ENCODE peak calls at places on chromosomes 16 and 17, in nine cellular contexts. B is left ventricle myocardium inferior; H is A549; D is HAP-1; A is cardiac muscle cell; Z is heart right ventricle; O is gastrocnemius medialis; L is effector memory CD4-positive, alpha-beta T cell; V is ovary. U is an unnamed sample.

GRCh38 chr16:79571753-79572544 is 28.6 kb downstream of the MAF start:
- DNase-seq in B (no peak), H (no peak), D (no peak), A (no peak), Z (no peak), O (no peak), L (no peak), V (no peak), U (no peak)

GRCh38 chr17:2076461-2076984 is 21.6 kb downstream of the HIC1 start:
- DNase-seq in B (no peak), H (no peak), D (no peak), A (peak; percentile 37), Z (no peak), O (no peak), L (no peak), V (peak; percentile 64), U (no peak)

GRCh38 chr17:19447085-19447583 is 36.1 kb downstream of the RNF112 start:
- DNase-seq in B (no peak), H (peak; percentile 80), D (peak; percentile 72), A (peak; percentile 85), Z (peak; percentile 82), O (peak; percentile 53), L (peak; percentile 25), V (peak; percentile 56), U (no peak)

GRCh38 chr17:29154516-29155234 is 25.5 kb downstream of the MYO18A start:
- DNase-seq in B (peak; percentile 56), H (no peak), D (no peak), A (no peak), Z (no peak), O (no peak), L (no peak), V (no peak), U (no peak)

GRCh38 chr17:61498042-61498441 is 45.8 kb downstream of the TBX4 start:
- DNase-seq in B (no peak), H (no peak), D (no peak), A (no peak), Z (no peak), O (no peak), L (no peak), V (no peak), U (no peak)

GRCh38 chr16:71426069-71426879 is 15.6 kb downstream of the TLE7 start:
- DNase-seq in B (no peak), H (peak; percentile 97), D (peak; percentile 72), A (peak; percentile 80), Z (no peak), O (no peak), L (peak; percentile 61), V (peak; percentile 63), U (no peak)

GRCh38 chr17:77704048-77704815 is 254.3 kb upstream of the TNRC6C start:
- DNase-seq in B (no peak), H (no peak), D (no peak), A (no peak), Z (no peak), O (no peak), L (no peak), V (no peak), U (no peak)

GRCh38 chr17:68603663-68604062 is 2.5 kb upstream of the FAM20A start:
- DNase-seq in B (no peak), H (no peak), D (no peak), A (no peak), Z (no peak), O (no peak), L (no peak), V (no peak), U (no peak)

GRCh38 chr17:29005936-29006438 is at the start of gene SEZ6:
- DNase-seq in B (peak; percentile 72), H (peak; percentile 79), D (peak; percentile 59), A (peak; percentile 76), Z (peak; percentile 77), O (peak; percentile 10), L (peak; percentile 3), V (peak; percentile 88), U (no peak)

GRCh38 chr16:19912445-19913305 is 28.0 kb upstream of the GPRC5B start:
- DNase-seq in B (no peak), H (no peak), D (no peak), A (peak; percentile 14), Z (no peak), O (no peak), L (no peak), V (no peak), U (no peak)

GRCh38 chr17:38628441-38628840 is 22.7 kb upstream of the SRCIN1 start:
- DNase-seq in B (no peak), H (peak; percentile 69), D (no peak), A (peak; percentile 16), Z (no peak), O (no peak), L (no peak), V (no peak), U (no peak)

GRCh38 chr17:50033316-50033715 is 22.6 kb upstream of the ITGA3 start:
- DNase-seq in B (no peak), H (no peak), D (no peak), A (peak; percentile 87), Z (no peak), O (no peak), L (no peak), V (no peak), U (no peak)

DNA sequence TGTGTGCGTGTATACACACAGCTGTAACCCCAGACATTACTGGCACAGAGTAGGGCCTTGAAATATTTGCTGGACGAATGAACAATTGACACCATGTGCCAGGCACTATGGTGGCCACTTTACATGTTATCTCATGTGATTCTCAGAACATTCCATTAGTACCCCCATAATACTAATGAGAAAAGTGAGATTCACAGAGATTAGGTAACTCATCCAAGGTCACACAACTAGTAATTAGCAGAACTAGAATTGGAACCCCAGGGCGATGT is 2.0 kb upstream of the MATCAP1 start:
- DNase-seq in B (no peak), H (no peak), D (no peak), A (no peak), Z (no peak), O (no peak), L (no peak), V (no peak), U (no peak)
- H3K4me3 ChIP-seq in B (peak overlapping the region; percentile 75), H (no peak overlapping the region), D (no peak overlapping the region), A (no peak overlapping the region), Z (no peak overlapping the region), O (peak overlapping the region; percentile 69), L (no peak overlapping the region), V (no peak overlapping the region), U (no peak overlapping the region)

GRCh38 chr17:17051791-17052461 is 9.7 kb downstream of the MPRIP start:
- DNase-seq in B (no peak), H (no peak), D (no peak), A (no peak), Z (no peak), O (no peak), L (no peak), V (peak; percentile 60), U (no peak)
- H3K4me1 ChIP-seq in B (peaks cover 100% of the 10 kb centered on the region), H (peaks cover 96% of the 10 kb centered on the region), D (no peaks in the 10 kb centered on the region), A (peaks cover 14% of the 10 kb centered on the region), Z (peaks cover 94% of the 10 kb centered on the region), O (peaks cover 99% of the 10 kb centered on the region), L (peaks cover 24% of the 10 kb centered on the region), V (peaks cover 38% of the 10 kb centered on the region), U (peaks cover 42% of the 10 kb centered on the region)

GRCh38 chr17:82295472-82295814 is 21.9 kb upstream of the CSNK1D start:
- DNase-seq in B (no peak), H (no peak), D (no peak), A (no peak), Z (no peak), O (no peak), L (no peak), V (no peak), U (no peak)

GRCh38 chr17:82297804-82298537 is 19.4 kb downstream of the CD7 start:
- DNase-seq in B (peak; percentile 85), H (peak; percentile 98), D (no peak), A (peak; percentile 95), Z (peak; percentile 89), O (peak; percentile 71), L (peak; percentile 94), V (peak; percentile 89), U (peak; percentile 97)

GRCh38 chr17:82298538-82299421 is 18.6 kb downstream of the CD7 start:
- DNase-seq in B (no peak), H (no peak), D (no peak), A (no peak), Z (no peak), O (no peak), L (no peak), V (no peak), U (no peak)

GRCh38 chr17:82297280-82297803 is 20.1 kb downstream of the CD7 start:
- DNase-seq in B (peak; percentile 72), H (peak; percentile 93), D (no peak), A (peak; percentile 91), Z (peak; percentile 67), O (peak; percentile 94), L (peak; percentile 86), V (peak; percentile 83), U (peak; percentile 94)

DNA sequence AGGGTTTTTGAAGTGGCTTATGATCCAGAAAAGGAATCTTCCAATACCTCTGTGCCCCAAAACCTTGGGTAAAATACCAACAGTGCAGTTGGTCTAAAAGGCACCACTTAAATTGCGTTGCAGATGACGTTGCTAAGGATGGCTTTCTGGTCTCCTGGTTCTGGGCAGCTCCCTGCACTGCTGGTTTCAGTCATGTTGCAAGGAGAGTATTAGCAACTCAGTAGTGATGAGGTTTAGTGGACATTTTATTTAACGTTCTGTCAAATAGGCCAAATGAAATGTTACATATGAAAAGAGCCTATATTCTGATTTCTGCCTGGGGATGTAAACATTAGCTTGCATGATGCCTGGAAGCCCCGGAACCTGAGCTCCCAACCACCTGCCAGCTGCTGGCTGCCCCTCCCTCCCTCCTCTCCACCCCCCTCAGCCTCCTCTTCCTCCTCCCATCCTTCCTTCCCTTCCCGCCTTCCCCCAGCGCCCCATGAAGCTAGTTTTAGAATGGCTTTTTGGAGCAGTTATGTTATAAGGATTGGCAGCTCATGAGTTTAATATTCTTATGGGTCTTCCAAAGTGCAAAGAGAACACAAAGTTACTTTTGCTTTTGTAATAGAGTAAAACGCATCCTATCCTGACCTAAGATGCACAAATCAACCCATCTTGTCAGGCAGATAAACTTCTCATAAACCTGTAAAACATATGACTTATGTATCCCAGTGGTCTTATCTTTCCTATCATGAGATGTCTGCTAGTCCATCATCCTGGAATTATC is 20.7 kb downstream of the CD7 start:
- DNase-seq in B (no peak), H (no peak), D (no peak), A (no peak), Z (no peak), O (no peak), L (no peak), V (no peak), U (no peak)
- H3K4me3 ChIP-seq in B (peak overlapping the region; percentile 65), H (peak overlapping the region; percentile 42), D (no peak overlapping the region), A (no peak overlapping the region), Z (no peak overlapping the region), O (peak overlapping the region; percentile 62), L (peak overlapping the region; percentile 54), V (peak overlapping the region; percentile 37), U (peak overlapping the region; percentile 17)

GRCh38 chr17:16969931-16970906 is 1.7 kb downstream of the TNFRSF13B start:
- DNase-seq in B (no peak), H (no peak), D (no peak), A (no peak), Z (no peak), O (no peak), L (no peak), V (no peak), U (no peak)
- H3K4me1 ChIP-seq in B (no peaks in the 10 kb centered on the region), H (peaks cover 4% of the 10 kb centered on the region), D (peaks cover 2% of the 10 kb centered on the region), A (no peaks in the 10 kb centered on the region), Z (no peaks in the 10 kb centered on the region), O (no peaks in the 10 kb centered on the region), L (no peaks in the 10 kb centered on the region), V (no peaks in the 10 kb centered on the region), U (no peaks in the 10 kb centered on the region)

DNA sequence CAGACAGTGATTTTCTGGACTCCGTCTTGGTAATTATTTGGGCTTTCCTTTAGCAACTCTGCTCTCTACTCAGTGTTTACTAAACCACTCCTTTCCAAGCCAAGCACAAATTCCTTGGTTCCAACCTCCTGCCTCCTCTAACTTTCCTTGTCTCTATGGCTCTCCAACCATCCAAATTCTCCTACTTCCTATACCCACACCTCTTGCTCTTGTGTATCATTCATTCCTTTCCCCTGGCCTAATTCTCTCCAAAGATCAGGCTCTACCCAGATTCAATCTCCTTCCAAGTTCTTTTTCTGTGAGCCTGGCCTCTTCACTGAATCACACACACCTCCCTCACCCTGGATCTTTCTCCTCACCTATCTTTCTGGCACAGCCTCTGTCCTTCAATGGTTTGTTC is 1.1 kb downstream of the NEURL4 start:
- DNase-seq in B (no peak), H (no peak), D (no peak), A (no peak), Z (no peak), O (no peak), L (no peak), V (no peak), U (no peak)
- H3K4me3 ChIP-seq in B (peak overlapping the region; percentile 94), H (peak overlapping the region; percentile 81), D (peak overlapping the region; percentile 89), A (peak overlapping the region; percentile 81), Z (no peak overlapping the region), O (peak overlapping the region; percentile 78), L (no peak overlapping the region), V (no peak overlapping the region), U (peak overlapping the region; percentile 56)